ENCODE peak calls at places on chromosomes 11 and 22, in five cellular contexts. B is GM23338, F is MM.1S, U is PC-3, O is HCT116. Q is an unnamed sample.

GRCh38 chr11:2169626-2170570 is 1.7 kb downstream of the TH start:
- DNase-seq in B (no peak), F (no peak), U (no peak), O (no peak), Q (no peak)

GRCh38 chr22:49232319-49233067 is 595.2 kb downstream of the BRD1 start:
- DNase-seq in B (no peak), F (no peak), U (no peak), O (no peak), Q (no peak)

GRCh38 chr22:46269564-46269963 is 1.8 kb downstream of the TTC38 start:
- DNase-seq in B (no peak), F (no peak), U (no peak), O (no peak), Q (no peak)

GRCh38 chr22:43305806-43306205 is 37.4 kb downstream of the SCUBE1 start:
- DNase-seq in B (no peak), F (no peak), U (no peak), O (no peak), Q (no peak)

GRCh38 chr22:19098157-19098556 is 24.1 kb downstream of the DGCR2 start:
- DNase-seq in B (no peak), F (no peak), U (no peak), O (no peak), Q (no peak)

GRCh38 chr11:93902921-93903320 is 52.5 kb upstream of the VSTM5 start:
- DNase-seq in B (no peak), F (no peak), U (peak; percentile 21), O (no peak), Q (no peak)

GRCh38 chr11:235180-235997 is 753 bp downstream of the SIRT3 start:
- DNase-seq in B (no peak), F (no peak), U (no peak), O (no peak), Q (no peak)

GRCh38 chr11:13109616-13110015 is 100.5 kb downstream of the RASSF10 start:
- DNase-seq in B (no peak), F (no peak), U (peak; percentile 67), O (no peak), Q (no peak)

GRCh38 chr22:28647216-28647615 is 32.4 kb downstream of the TTC28 start:
- DNase-seq in B (no peak), F (no peak), U (no peak), O (no peak), Q (no peak)

GRCh38 chr11:96199563-96200025 is 143.4 kb downstream of the MAML2 start:
- DNase-seq in B (no peak), F (no peak), U (peak; percentile 95), O (no peak), Q (no peak)

GRCh38 chr11:124717786-124718634 is 21.7 kb upstream of the NRGN start:
- DNase-seq in B (peak; percentile 66), F (peak; percentile 12), U (peak; percentile 52), O (no peak), Q (no peak)

GRCh38 chr22:35605787-35606492 is 11.2 kb downstream of the MB start:
- DNase-seq in B (no peak), F (no peak), U (no peak), O (no peak), Q (no peak)

GRCh38 chr11:7436146-7436545 is 49.2 kb upstream of the OLFML1 start:
- DNase-seq in B (no peak), F (no peak), U (no peak), O (no peak), Q (no peak)

GRCh38 chr11:96090711-96091110 is 166.8 kb upstream of the MTMR2 start:
- DNase-seq in B (no peak), F (no peak), U (peak; percentile 34), O (no peak), Q (no peak)

GRCh38 chr22:22099194-22099486 is 116.6 kb upstream of the TOP3B start:
- DNase-seq in B (no peak), F (peak; percentile 49), U (no peak), O (no peak), Q (peak; percentile 80)

GRCh38 chr22:22097727-22098228 is 115.2 kb upstream of the TOP3B start:
- DNase-seq in B (no peak), F (no peak), U (no peak), O (no peak), Q (no peak)

GRCh38 chr22:22103078-22103593 is 120.5 kb upstream of the TOP3B start:
- DNase-seq in B (peak; percentile 72), F (no peak), U (peak; percentile 11), O (peak; percentile 21), Q (peak; percentile 42)

GRCh38 chr22:22098457-22099193 is 116.0 kb upstream of the TOP3B start:
- DNase-seq in B (no peak), F (peak; percentile 77), U (no peak), O (no peak), Q (peak; percentile 83)

GRCh38 chr22:22099833-22100812 is 117.5 kb upstream of the TOP3B start:
- DNase-seq in B (peak; percentile 50), F (peak; percentile 31), U (peak; percentile 39), O (peak; percentile 35), Q (peak; percentile 71)
- TF ChIP-seq EZH2phosphoT487 in B (no peak), F (no peak), U (no peak), O (no peak), Q (no peak)

GRCh38 chr11:104665631-104666030 is 232.6 kb downstream of the CASP12 start:
- DNase-seq in B (no peak), F (no peak), U (no peak), O (no peak), Q (no peak)
- H3K27ac ChIP-seq in B (no peak overlapping the region), F (no peak overlapping the region), U (no peak overlapping the region), O (no peak overlapping the region), Q (no peak overlapping the region)

GRCh38 chr22:21020802-21021429 is 6.0 kb downstream of the P2RX6 start:
- DNase-seq in B (peak; percentile 85), F (no peak), U (peak; percentile 16), O (no peak), Q (peak; percentile 56)
- TF ChIP-seq EZH2phosphoT487 in B (no peak), F (no peak), U (no peak), O (no peak), Q (no peak)

GRCh38 chr11:46026616-46027293 is 94.5 kb downstream of the PHF21A start:
- DNase-seq in B (no peak), F (no peak), U (no peak), O (no peak), Q (no peak)
- H3K27ac ChIP-seq in B (no peak overlapping the region), F (no peak overlapping the region), U (no peak overlapping the region), O (no peak overlapping the region), Q (no peak overlapping the region)

GRCh38 chr11:27214713-27215112 is 148.3 kb downstream of the CCDC34 start:
- DNase-seq in B (no peak), F (no peak), U (no peak), O (no peak), Q (no peak)

GRCh38 chr11:27212248-27212780 is 150.7 kb downstream of the CCDC34 start:
- DNase-seq in B (no peak), F (no peak), U (no peak), O (no peak), Q (no peak)

GRCh38 chr11:27211370-27212127 is 151.5 kb downstream of the CCDC34 start:
- DNase-seq in B (peak; percentile 48), F (no peak), U (peak; percentile 15), O (peak; percentile 7), Q (no peak)

GRCh38 chr11:27215471-27216267 is 147.3 kb downstream of the CCDC34 start:
- DNase-seq in B (no peak), F (no peak), U (no peak), O (no peak), Q (no peak)

DNA sequence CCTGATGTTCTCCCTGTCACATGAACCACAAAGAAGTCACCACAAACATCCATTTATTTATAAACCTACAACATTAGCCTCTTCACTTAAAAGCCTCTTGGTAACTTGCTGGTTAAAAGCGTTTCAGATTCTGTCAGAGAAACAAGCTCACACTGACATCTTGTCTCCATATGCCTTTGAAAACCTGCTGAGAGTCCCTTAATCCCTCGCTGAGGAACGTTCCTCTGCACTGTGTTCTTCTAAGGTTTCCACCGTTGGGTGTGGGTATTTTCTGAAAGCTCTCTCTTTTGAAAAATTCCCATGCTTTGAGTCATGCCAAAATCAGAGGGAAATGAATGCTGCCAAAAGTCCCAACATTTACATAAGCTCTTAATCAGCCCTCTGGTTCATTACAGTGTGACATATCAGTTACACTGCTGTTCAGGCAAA is 149.8 kb downstream of the CCDC34 start:
- DNase-seq in B (no peak), F (no peak), U (peak; percentile 92), O (no peak), Q (no peak)
- TF ChIP-seq EZH2phosphoT487 in B (no peak), F (no peak), U (no peak), O (no peak), Q (no peak)

GRCh38 chr11:118608268-118609214 is 1.1 kb downstream of the PHLDB1 start:
- DNase-seq in B (no peak), F (no peak), U (peak; percentile 52), O (no peak), Q (no peak)
- H3K27ac ChIP-seq in B (no peak overlapping the region), F (no peak overlapping the region), U (no peak overlapping the region), O (peak overlapping the region; percentile 59), Q (no peak overlapping the region)

DNA sequence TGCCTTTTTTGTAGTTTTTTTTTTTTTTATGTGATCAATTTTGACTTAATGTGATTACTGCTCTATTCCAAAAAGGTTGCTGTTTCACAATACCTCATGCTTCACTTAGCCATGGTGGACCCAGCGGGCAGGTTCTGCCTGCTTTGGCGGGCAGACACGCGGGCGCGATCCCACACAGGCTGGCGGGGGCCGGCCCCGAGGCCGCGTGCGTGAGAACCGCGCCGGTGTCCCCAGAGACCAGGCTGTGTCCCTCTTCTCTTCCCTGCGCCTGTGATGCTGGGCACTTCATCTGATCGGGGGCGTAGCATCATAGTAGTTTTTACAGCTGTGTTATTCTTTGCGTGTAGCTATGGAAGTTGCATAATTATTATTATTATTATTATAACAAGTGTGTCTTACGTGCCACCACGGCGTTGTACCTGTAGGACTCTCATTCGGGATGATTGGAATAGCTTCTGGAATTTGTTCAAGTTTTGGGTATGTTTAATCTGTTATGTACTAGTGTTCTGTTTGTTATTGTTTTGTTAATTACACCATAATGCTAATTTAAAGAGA is 12.5 kb downstream of the CCND1 start:
- DNase-seq in B (no peak), F (no peak), U (no peak), O (no peak), Q (no peak)
- TF ChIP-seq EZH2phosphoT487 in B (no peak), F (no peak), U (no peak), O (no peak), Q (no peak)

GRCh38 chr11:76376746-76377558 is 4.0 kb downstream of the THAP12 start:
- DNase-seq in B (no peak), F (peak; percentile 26), U (no peak), O (no peak), Q (peak; percentile 31)
- H3K27ac ChIP-seq in B (no peak overlapping the region), F (no peak overlapping the region), U (no peak overlapping the region), O (no peak overlapping the region), Q (peak overlapping the region; percentile 41)

DNA sequence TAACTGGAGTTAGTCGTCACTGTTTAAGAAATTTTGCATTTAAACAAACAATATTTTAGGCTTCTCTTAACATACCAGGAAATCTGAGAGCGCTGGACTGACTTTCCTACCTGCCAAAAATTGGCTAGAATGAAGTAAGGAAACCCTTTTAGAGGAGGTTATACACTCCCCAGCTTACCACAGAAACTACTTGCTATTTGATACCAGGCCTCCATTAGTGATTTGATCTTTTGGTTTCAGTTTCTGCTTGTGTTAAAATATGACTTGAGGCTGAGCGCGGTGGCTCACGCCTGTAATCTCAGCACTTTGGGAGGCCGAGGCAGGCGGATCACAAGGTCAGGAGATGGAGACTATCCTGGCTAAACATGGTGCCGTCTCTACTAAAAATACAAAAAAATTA is 419.9 kb downstream of the LRRC4C start:
- DNase-seq in B (no peak), F (peak; percentile 60), U (no peak), O (no peak), Q (no peak)
- TF ChIP-seq EZH2phosphoT487 in B (no peak), F (no peak), U (no peak), O (no peak), Q (no peak)